ENCODE peak calls at places on chromosomes 1 and 21, in nine cellular contexts. A is mucosa of descending colon, J is lung, R is IMR-90, C is uterus, F is GM23338, Z is cardiac muscle cell, H is transverse colon, K is choroid plexus epithelial cell. M is an unnamed sample.

GRCh38 chr1:3696689-3697088 is 44.4 kb downstream of the TP73 start:
- DNase-seq in C (no peak), R (no peak), H (no peak), A (no peak), Z (no peak), K (no peak), F (no peak), J (no peak), M (peak; percentile 70)

GRCh38 chr1:201074018-201074417 is 38.2 kb downstream of the CACNA1S start:
- DNase-seq in J (no peak), A (no peak), Z (no peak), R (no peak), C (no peak), K (no peak), H (no peak), F (no peak), M (no peak)

GRCh38 chr1:31381394-31382287 is 8.8 kb upstream of the FABP3 start:
- DNase-seq in R (no peak), C (no peak), Z (peak; percentile 22), A (peak; percentile 83), H (peak; percentile 75), K (no peak), J (no peak), F (no peak), M (no peak)

GRCh38 chr21:44870748-44871495 is 2.6 kb downstream of the PTTG1IP start:
- DNase-seq in Z (no peak), H (peak; percentile 48), C (no peak), J (no peak), A (peak; percentile 57), R (no peak), K (no peak), F (no peak), M (no peak)

GRCh38 chr1:212699839-212700596 is at the start of gene BATF3:
- DNase-seq in Z (no peak), K (no peak), J (peak; percentile 48), A (peak; percentile 39), H (peak; percentile 49), R (no peak), C (peak; percentile 43), F (peak; percentile 44), M (peak; percentile 78)

GRCh38 chr21:28883931-28884330 is 108.7 kb downstream of the LTN1 start:
- DNase-seq in H (no peak), C (no peak), K (no peak), A (no peak), F (no peak), R (no peak), Z (no peak), J (no peak), M (no peak)

GRCh38 chr1:100075773-100076172 is 57.0 kb downstream of the SASS6 start:
- DNase-seq in K (peak; percentile 23), A (no peak), Z (peak; percentile 17), F (no peak), R (peak; percentile 26), H (no peak), C (no peak), J (no peak), M (no peak)

GRCh38 chr1:50599546-50599945 is 176.3 kb upstream of the DMRTA2 start:
- DNase-seq in K (no peak), C (no peak), R (no peak), J (no peak), F (no peak), A (no peak), H (no peak), Z (no peak), M (no peak)

GRCh38 chr1:175090775-175091174 is 23.1 kb downstream of the TNN start:
- DNase-seq in H (no peak), R (no peak), Z (no peak), A (peak; percentile 2), F (no peak), C (no peak), J (no peak), K (no peak), M (no peak)

GRCh38 chr1:167734841-167735240 is 13.1 kb downstream of the MPZL1 start:
- DNase-seq in J (no peak), A (no peak), H (no peak), C (no peak), R (no peak), Z (no peak), F (no peak), K (no peak), M (no peak)
- H3K4me3 ChIP-seq in J (no peak overlapping the region), A (no peak overlapping the region), H (no peak overlapping the region), C (no peak overlapping the region), R (no peak overlapping the region), Z (no peak overlapping the region), F (no peak overlapping the region), K (no peak overlapping the region), M (no peak overlapping the region)

GRCh38 chr1:115336741-115337140 is 1.3 kb downstream of the NGF start:
- DNase-seq in J (no peak), C (no peak), F (no peak), R (no peak), H (no peak), A (no peak), Z (no peak), K (no peak), M (no peak)
- H3K4me3 ChIP-seq in J (no peak overlapping the region), C (peak overlapping the region; percentile 74), F (peak overlapping the region; percentile 88), R (no peak overlapping the region), H (no peak overlapping the region), A (no peak overlapping the region), Z (peak overlapping the region; percentile 34), K (no peak overlapping the region), M (no peak overlapping the region)

GRCh38 chr21:36517366-36518075 is 37.6 kb upstream of the CLDN14 start:
- DNase-seq in J (no peak), H (no peak), F (no peak), K (no peak), C (no peak), A (no peak), Z (no peak), R (no peak), M (no peak)

GRCh38 chr21:36522174-36522810 is 42.4 kb upstream of the CLDN14 start:
- DNase-seq in Z (no peak), H (no peak), A (no peak), F (no peak), R (no peak), K (no peak), C (no peak), J (no peak), M (no peak)

GRCh38 chr21:36516271-36516670 is 36.3 kb upstream of the CLDN14 start:
- DNase-seq in J (no peak), A (no peak), K (no peak), H (no peak), R (no peak), Z (no peak), F (no peak), C (no peak), M (no peak)

GRCh38 chr21:36524477-36524876 is 44.6 kb upstream of the CLDN14 start:
- DNase-seq in A (no peak), K (no peak), J (no peak), R (no peak), C (no peak), H (no peak), F (no peak), Z (no peak), M (no peak)

DNA sequence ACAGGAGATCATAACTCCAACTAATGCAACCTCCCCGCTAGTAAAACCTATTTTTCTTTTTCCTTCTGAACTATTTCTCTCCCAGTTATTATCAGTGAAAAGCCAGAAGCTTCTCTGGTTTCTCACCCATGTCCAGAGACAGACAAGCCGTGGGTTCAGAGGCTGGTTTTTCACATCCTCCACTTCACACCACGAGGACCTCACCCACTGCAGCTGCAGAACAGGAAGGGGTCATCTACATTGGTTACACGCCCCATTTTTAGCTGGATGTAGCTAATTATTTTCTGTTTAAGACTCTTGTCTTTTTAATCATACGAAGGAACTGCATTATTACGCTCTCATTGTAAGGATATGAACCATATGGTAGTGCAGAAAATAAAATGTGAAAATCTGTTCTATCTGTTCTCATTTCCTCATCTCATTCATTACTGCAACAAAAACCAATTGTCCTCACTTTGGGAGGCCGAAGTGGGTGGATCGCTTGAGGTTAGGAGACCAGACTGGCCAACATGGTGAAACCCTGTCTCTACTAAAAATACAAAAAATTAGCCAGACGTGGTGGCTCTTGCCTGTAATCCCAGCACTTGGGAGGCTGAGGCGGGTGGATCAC is 39.1 kb upstream of the CLDN14 start:
- DNase-seq in C (no peak), R (no peak), J (no peak), K (no peak), Z (no peak), A (no peak), H (no peak), F (no peak), M (no peak)
- H3K4me3 ChIP-seq in C (no peak overlapping the region), R (no peak overlapping the region), J (no peak overlapping the region), K (no peak overlapping the region), Z (no peak overlapping the region), A (no peak overlapping the region), H (no peak overlapping the region), F (no peak overlapping the region), M (no peak overlapping the region)

GRCh38 chr1:145782166-145783099 is 41.5 kb downstream of the RNF115 start:
- DNase-seq in F (no peak), Z (peak; percentile 82), R (peak; percentile 96), A (no peak), J (no peak), K (peak; percentile 94), H (no peak), C (no peak), M (no peak)
- H3K4me3 ChIP-seq in F (no peak overlapping the region), Z (no peak overlapping the region), R (no peak overlapping the region), A (no peak overlapping the region), J (no peak overlapping the region), K (no peak overlapping the region), H (no peak overlapping the region), C (peak overlapping the region; percentile 23), M (no peak overlapping the region)

GRCh38 chr1:64948905-64949833 is 17.2 kb downstream of the JAK1 start:
- DNase-seq in A (no peak), C (no peak), F (peak; percentile 72), H (no peak), Z (peak; percentile 34), R (no peak), J (no peak), K (peak; percentile 55), M (no peak)
- H3K4me3 ChIP-seq in A (no peak overlapping the region), C (no peak overlapping the region), F (no peak overlapping the region), H (no peak overlapping the region), Z (no peak overlapping the region), R (no peak overlapping the region), J (no peak overlapping the region), K (no peak overlapping the region), M (no peak overlapping the region)

DNA sequence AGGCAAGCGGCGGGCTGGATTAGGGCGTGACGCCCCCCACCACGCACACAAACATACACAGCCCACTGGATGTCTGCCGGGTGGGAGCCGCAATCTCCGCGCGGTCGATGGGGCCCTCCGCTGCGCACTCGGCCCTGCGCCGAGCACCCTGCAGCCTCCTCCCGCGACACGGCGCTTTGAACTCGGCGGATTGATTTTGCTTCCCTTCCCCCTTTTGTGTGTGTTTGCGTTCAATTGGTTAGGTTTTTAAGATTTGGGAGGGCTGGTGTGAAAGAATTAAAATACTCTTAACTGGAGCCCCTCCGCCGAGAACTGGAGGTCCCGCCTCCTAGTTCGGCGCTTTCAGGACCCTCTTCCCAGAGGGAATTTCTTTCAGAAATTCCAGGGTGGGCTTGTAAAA is 7.8 kb upstream of the BARHL2 start:
- DNase-seq in K (no peak), C (no peak), J (no peak), A (no peak), Z (no peak), H (no peak), R (no peak), F (peak; percentile 64), M (peak; percentile 72)
- H3K4me3 ChIP-seq in K (no peak overlapping the region), C (peak overlapping the region; percentile 1), J (no peak overlapping the region), A (no peak overlapping the region), Z (peak overlapping the region; percentile 31), H (peak overlapping the region; percentile 31), R (no peak overlapping the region), F (peak overlapping the region; percentile 56), M (peak overlapping the region; percentile 32)

GRCh38 chr1:39268906-39269305 is 64.4 kb downstream of the MACF1 start:
- DNase-seq in H (no peak), C (no peak), F (peak; percentile 84), A (no peak), J (no peak), K (no peak), R (peak; percentile 13), Z (no peak), M (peak; percentile 59)
- H3K4me3 ChIP-seq in H (peak overlapping the region; percentile 30), C (peak overlapping the region; percentile 35), F (peak overlapping the region; percentile 43), A (no peak overlapping the region), J (no peak overlapping the region), K (peak overlapping the region; percentile 39), R (no peak overlapping the region), Z (no peak overlapping the region), M (no peak overlapping the region)